ENCODE peak calls at places on chromosomes 2 and 18, in eight cellular contexts. E is PC-9; H is Panc1; L is brain microvascular endothelial cell; G is CD8-positive, alpha-beta T cell; U is dorsolateral prefrontal cortex; Y is esophagus squamous epithelium; W is Karpas-422. B is an unnamed sample.

GRCh38 chr2:24791452-24791851 is 1.7 kb downstream of the PTRHD1 start:
- DNase-seq in E (no peak), H (no peak), L (no peak), G (no peak), U (no peak), Y (no peak), W (no peak), B (no peak)

GRCh38 chr2:105237045-105237765 is 4.3 kb upstream of the GPR45 start:
- DNase-seq in E (no peak), H (no peak), L (no peak), G (no peak), U (no peak), Y (no peak), W (no peak), B (no peak)

GRCh38 chr2:110653861-110654260 is 24.0 kb downstream of the BUB1 start:
- DNase-seq in E (no peak), H (no peak), L (no peak), G (no peak), U (no peak), Y (no peak), W (no peak), B (no peak)

GRCh38 chr18:22914633-22915032 is 18.5 kb upstream of the RBBP8 start:
- DNase-seq in E (no peak), H (no peak), L (no peak), G (no peak), U (no peak), Y (no peak), W (no peak), B (no peak)

GRCh38 chr2:159035790-159036411 is 67.5 kb downstream of the TANC1 start:
- DNase-seq in E (peak; percentile 62), H (no peak), L (peak; percentile 41), G (no peak), U (no peak), Y (no peak), W (no peak), B (no peak)

GRCh38 chr2:17051558-17051957 is 385.9 kb upstream of the CYRIA start:
- DNase-seq in E (no peak), H (no peak), L (no peak), G (no peak), U (no peak), Y (no peak), W (no peak), B (no peak)

GRCh38 chr2:240436626-240437180 is 1.2 kb downstream of the GPC1 start:
- DNase-seq in E (no peak), H (no peak), L (no peak), G (no peak), U (no peak), Y (no peak), W (no peak), B (no peak)

GRCh38 chr18:44635546-44635945 is 45.1 kb upstream of the SETBP1 start:
- DNase-seq in E (no peak), H (no peak), L (no peak), G (no peak), U (no peak), Y (no peak), W (no peak), B (no peak)

GRCh38 chr2:43218550-43219382 is 7.6 kb downstream of the ZFP36L2 start:
- DNase-seq in E (peak; percentile 88), H (no peak), L (peak; percentile 4), G (peak; percentile 63), U (no peak), Y (peak; percentile 65), W (peak; percentile 84), B (peak; percentile 74)

GRCh38 chr2:141201161-141201560 is 929.7 kb downstream of the LRP1B start:
- DNase-seq in E (no peak), H (no peak), L (peak; percentile 11), G (no peak), U (no peak), Y (no peak), W (no peak), B (no peak)

DNA sequence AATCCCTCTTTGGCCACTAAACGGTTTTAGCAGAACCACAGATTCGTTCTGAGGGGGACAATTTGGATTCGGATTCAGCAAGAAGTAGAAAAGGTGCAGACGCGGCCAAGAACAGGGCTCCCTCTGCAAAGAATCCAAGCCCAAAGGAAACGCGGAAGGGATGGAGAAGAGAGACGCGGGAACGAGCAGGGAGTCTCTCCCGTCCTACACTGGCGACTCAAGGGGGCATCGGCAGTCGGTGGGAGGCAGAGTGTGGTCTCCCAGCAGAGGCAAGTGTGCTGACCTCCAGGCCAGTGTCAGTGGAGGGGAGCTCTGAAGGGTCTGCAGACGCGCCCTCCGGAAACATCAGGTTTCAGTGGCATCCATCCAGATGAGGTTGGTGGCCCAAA is 1.1 kb downstream of the TMEM163 start:
- DNase-seq in E (no peak), H (no peak), L (no peak), G (no peak), U (no peak), Y (no peak), W (no peak), B (no peak)
- H3K4me3 ChIP-seq in E (peak overlapping the region; percentile 74), H (no peak overlapping the region), L (no peak overlapping the region), G (peak overlapping the region; percentile 34), U (peak overlapping the region; percentile 34), Y (no peak overlapping the region), W (peak overlapping the region; percentile 67), B (peak overlapping the region; percentile 41)

DNA sequence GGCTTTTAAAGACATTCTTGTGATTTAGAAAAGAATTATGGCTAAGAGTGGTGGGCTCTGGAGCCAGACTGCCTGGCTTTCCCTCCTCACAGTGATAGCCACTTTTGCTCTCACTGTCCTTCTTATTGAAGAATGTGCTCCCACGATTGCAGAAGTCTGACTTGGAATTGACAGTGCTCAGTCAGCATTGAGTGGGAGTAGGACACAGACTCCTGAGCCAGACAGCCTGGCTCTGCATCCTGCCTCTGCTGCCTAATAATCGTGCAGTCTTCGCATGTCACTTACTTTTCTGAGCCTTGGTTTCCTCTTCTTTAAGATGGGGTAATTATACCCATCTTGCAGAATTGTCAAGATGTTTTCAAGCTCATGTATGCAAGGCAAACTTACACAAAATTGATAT is 23.3 kb downstream of the SPATS2L start:
- DNase-seq in E (no peak), H (no peak), L (no peak), G (no peak), U (no peak), Y (no peak), W (no peak), B (no peak)
- H3K27ac ChIP-seq in E (no peak overlapping the region), H (peak overlapping the region; percentile 30), L (no peak overlapping the region), G (no peak overlapping the region), U (no peak overlapping the region), Y (no peak overlapping the region), W (no peak overlapping the region), B (no peak overlapping the region)

DNA sequence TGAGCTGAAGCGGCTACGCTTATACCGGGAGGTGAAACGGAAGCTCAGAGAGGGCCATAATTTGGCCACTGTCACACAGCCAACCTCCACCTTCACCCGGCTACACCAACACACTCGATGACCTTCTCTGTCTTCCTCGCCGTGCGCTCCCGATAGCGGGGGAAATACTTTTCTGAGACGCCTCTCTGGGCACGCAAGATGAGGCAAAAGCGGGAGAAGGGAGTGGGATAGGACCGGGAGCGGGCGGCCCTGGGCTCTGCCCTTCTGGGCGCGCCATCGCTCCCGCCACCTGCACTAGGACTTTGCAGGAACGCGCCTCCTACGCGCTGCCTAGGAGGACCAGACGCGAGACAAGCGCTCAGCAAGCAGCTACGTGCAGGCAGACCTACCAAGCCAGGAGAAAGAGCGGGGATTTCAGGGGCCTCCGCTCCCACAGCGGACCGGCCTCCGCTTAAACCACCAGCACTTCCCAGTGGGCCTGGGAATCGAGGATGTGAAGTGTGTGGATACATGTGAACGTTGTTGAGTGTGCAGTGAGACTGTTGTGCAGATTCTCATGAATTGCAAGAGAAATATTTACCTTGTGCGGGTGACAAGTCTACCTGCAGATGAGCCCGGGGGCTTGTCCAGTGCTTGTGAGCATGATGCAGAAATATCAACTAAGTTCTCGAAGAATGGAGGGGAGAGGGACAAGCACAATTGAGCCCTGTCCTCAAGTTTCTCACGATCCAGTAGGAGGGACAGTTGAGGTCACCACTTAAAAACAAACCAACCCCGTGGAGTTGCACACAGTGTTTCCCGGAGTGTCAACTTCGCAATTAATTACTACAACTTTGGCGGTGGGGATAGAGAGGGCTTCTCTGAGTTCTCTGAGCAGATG is 11.5 kb downstream of the SIX3 start:
- DNase-seq in E (no peak), H (no peak), L (no peak), G (no peak), U (no peak), Y (no peak), W (no peak), B (no peak)
- H3K4me3 ChIP-seq in E (no peak overlapping the region), H (peak overlapping the region; percentile 38), L (peak overlapping the region; percentile 27), G (peak overlapping the region; percentile 15), U (no peak overlapping the region), Y (peak overlapping the region; percentile 1), W (no peak overlapping the region), B (peak overlapping the region; percentile 25)

GRCh38 chr2:67041051-67041450 is 356.1 kb upstream of the ETAA1 start:
- DNase-seq in E (no peak), H (no peak), L (peak; percentile 52), G (no peak), U (no peak), Y (no peak), W (no peak), B (no peak)
- H3K27ac ChIP-seq in E (no peak overlapping the region), H (no peak overlapping the region), L (no peak overlapping the region), G (no peak overlapping the region), U (no peak overlapping the region), Y (no peak overlapping the region), W (no peak overlapping the region), B (no peak overlapping the region)

GRCh38 chr2:99484205-99484604 is 5.6 kb downstream of the REV1 start:
- DNase-seq in E (no peak), H (no peak), L (no peak), G (no peak), U (no peak), Y (no peak), W (no peak), B (no peak)
- H3K4me3 ChIP-seq in E (no peak overlapping the region), H (no peak overlapping the region), L (no peak overlapping the region), G (no peak overlapping the region), U (no peak overlapping the region), Y (no peak overlapping the region), W (no peak overlapping the region), B (no peak overlapping the region)

GRCh38 chr2:215140166-215140707 is 1.8 kb upstream of the ABCA12 start:
- DNase-seq in E (no peak), H (no peak), L (no peak), G (no peak), U (no peak), Y (no peak), W (no peak), B (no peak)
- H3K27ac ChIP-seq in E (no peak overlapping the region), H (no peak overlapping the region), L (no peak overlapping the region), G (no peak overlapping the region), U (no peak overlapping the region), Y (no peak overlapping the region), W (no peak overlapping the region), B (no peak overlapping the region)

GRCh38 chr2:86617738-86618137 is 5.9 kb downstream of the RNF103 start:
- DNase-seq in E (no peak), H (no peak), L (no peak), G (no peak), U (no peak), Y (no peak), W (no peak), B (no peak)

GRCh38 chr2:86623549-86624547 is at the start of gene RNF103:
- DNase-seq in E (peak; percentile 78), H (peak; percentile 32), L (peak; percentile 85), G (peak; percentile 80), U (peak; percentile 96), Y (peak; percentile 61), W (peak; percentile 98), B (peak; percentile 88)

GRCh38 chr2:86622409-86622877 is 1.2 kb downstream of the RNF103 start:
- DNase-seq in E (no peak), H (no peak), L (no peak), G (no peak), U (no peak), Y (peak; percentile 19), W (peak; percentile 82), B (no peak)

GRCh38 chr2:86622878-86623548 is 652 bp downstream of the RNF103 start:
- DNase-seq in E (no peak), H (no peak), L (peak; percentile 11), G (peak; percentile 4), U (no peak), Y (no peak), W (peak; percentile 83), B (peak; percentile 23)

GRCh38 chr2:86621290-86621943 is 2.2 kb downstream of the RNF103 start:
- DNase-seq in E (peak; percentile 64), H (no peak), L (no peak), G (no peak), U (no peak), Y (no peak), W (peak; percentile 64), B (no peak)
- H3K4me3 ChIP-seq in E (peak overlapping the region; percentile 78), H (peak overlapping the region; percentile 99), L (peak overlapping the region; percentile 79), G (peak overlapping the region; percentile 64), U (peak overlapping the region; percentile 76), Y (peak overlapping the region; percentile 89), W (peak overlapping the region; percentile 77), B (peak overlapping the region; percentile 76)

B was measured in effector memory CD4-positive, alpha-beta T cell.